ENCODE peak calls at places on chromosomes 5 and 9, in six cellular contexts. C, W, Q, B, L and Z are unnamed samples.

GRCh38 chr9:129806126-129806525 is 3.1 kb downstream of the TOR1B start:
- DNase-seq in C (no peak), W (no peak), Q (no peak), B (no peak), L (no peak), Z (peak)

GRCh38 chr5:142826741-142827492 is 56.7 kb downstream of the ARHGAP26 start:
- DNase-seq in C (no peak), W (no peak), Q (peak), B (no peak), L (no peak), Z (peak)

GRCh38 chr5:169646856-169647255 is 9.8 kb downstream of the DOCK2 start:
- DNase-seq in C (no peak), W (no peak), Q (no peak), B (no peak), L (no peak), Z (no peak)

GRCh38 chr9:113261917-113262671 is 13.3 kb downstream of the CDC26 start:
- DNase-seq in C (no peak), W (peak), Q (no peak), B (no peak), L (no peak), Z (no peak)

GRCh38 chr5:32276173-32276853 is 36.4 kb downstream of the MTMR12 start:
- DNase-seq in C (no peak), W (peak), Q (peak), B (no peak), L (no peak), Z (peak)

GRCh38 chr9:124754289-124754688 is 16.8 kb downstream of the NR6A1 start:
- DNase-seq in C (no peak), W (no peak), Q (peak), B (no peak), L (no peak), Z (peak)

GRCh38 chr9:92666236-92666635 is 3.7 kb downstream of the IPPK start:
- DNase-seq in C (no peak), W (no peak), Q (no peak), B (no peak), L (no peak), Z (no peak)

GRCh38 chr9:97046228-97046627 is 7.3 kb upstream of the CTSV start:
- DNase-seq in C (peak), W (peak), Q (no peak), B (no peak), L (no peak), Z (no peak)

GRCh38 chr5:141186897-141187512 is at the start of gene PCDHB9:
- DNase-seq in C (no peak), W (peak), Q (peak), B (no peak), L (peak), Z (peak)

GRCh38 chr5:141196363-141196762 is 3.1 kb upstream of the PCDHB11 start:
- DNase-seq in C (no peak), W (no peak), Q (no peak), B (no peak), L (no peak), Z (no peak)

GRCh38 chr5:141192110-141192725 is at the start of gene PCDHB10:
- DNase-seq in C (no peak), W (peak), Q (peak), B (no peak), L (peak), Z (peak)
- TF ChIP-seq MYC in C (no peak), W (no peak), Q (no peak), B (no peak), L (no peak), Z (no peak)

GRCh38 chr5:112097768-112098167 is 321.3 kb downstream of the EPB41L4A start:
- DNase-seq in C (no peak), W (no peak), Q (no peak), B (no peak), L (no peak), Z (no peak)
- H3K4me3 ChIP-seq in C (no peak), W (no peak), Q (no peak), B (no peak), L (no peak), Z (no peak)

GRCh38 chr9:91047529-91047928 is 245.9 kb downstream of the SYK start:
- DNase-seq in C (no peak), W (no peak), Q (no peak), B (no peak), L (no peak), Z (no peak)
- TF ChIP-seq MAX in C (no peak), W (no peak), Q (no peak), B (no peak), L (no peak), Z (no peak)

DNA sequence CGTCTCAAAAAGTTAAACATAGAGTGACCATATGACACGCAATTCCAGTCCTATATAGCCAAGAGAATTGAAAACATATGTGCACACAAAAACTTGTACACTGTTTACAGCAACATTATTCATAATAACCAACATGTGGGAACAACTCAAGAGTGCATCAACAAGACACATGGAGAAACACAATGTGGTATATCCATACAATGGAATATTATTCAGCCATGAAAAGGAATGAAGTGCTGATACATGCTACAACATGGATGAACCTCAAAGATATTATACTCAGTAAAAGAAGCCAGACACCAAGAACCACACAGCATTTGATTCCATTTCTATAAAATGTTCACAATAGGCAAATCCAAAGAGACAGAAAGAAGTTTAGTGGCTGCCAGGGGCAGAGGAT is 317.0 kb downstream of the NSG2 start:
- DNase-seq in C (no peak), W (no peak), Q (no peak), B (no peak), L (no peak), Z (no peak)
- TF ChIP-seq MYC in C (no peak), W (no peak), Q (no peak), B (no peak), L (no peak), Z (no peak)

DNA sequence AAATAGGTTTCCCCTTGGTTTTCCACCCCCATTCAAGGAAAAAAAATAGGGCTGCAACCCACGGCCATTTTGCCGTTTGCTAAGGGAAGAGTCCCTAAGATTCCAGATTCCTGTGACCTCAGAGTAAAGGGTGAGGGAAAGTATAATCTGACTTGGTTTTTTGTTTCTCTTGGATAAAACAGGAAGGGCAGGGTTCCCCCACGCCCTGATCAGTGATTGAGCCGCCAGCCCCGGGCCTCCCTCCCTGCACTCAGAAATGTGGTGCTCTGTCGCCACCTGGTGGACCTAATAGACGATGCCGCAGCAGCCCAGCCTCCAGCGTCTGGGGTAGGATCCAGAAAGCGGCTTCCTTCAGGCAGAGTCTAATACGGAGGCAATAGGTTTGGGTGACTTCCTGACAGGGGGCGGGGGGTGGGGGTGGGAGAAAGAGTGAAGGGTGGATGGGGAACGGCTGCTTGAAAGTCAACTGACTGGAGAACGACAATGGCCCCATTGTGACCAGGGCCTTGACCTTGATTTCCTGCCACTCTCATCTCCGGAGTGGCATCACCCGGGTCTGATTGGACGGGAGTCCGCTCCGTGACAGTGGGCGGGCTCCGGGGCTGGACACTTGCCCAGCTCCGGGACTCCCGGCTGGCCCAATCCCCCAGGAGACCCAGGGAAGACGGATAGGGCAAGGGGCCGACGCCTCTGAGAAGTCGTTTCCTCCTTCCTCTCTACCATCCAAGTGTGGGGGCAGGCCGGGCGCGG is 17.8 kb upstream of the CYSTM1 start:
- DNase-seq in C (peak), W (peak), Q (peak), B (peak), L (peak), Z (peak)
- H3K4me3 ChIP-seq in C (peak), W (peak), Q (peak), B (peak), L (no peak), Z (no peak)